ENCODE peak calls at places on chromosome 4, in five cellular contexts. One of them, this sample, is unnamed. For H3F3A, the result is how much of the 10 kb centered on the place peaks cover.

GRCh38 chr4:25658777-25659176 is 3.1 kb downstream of the SLC34A2 start:
- DNase-seq in GM23248: no peak
- DNase-seq in GM23338: no peak
- DNase-seq in SK-N-SH: no peak
- DNase-seq in PC-3: no peak
- DNase-seq in this sample: no peak

GRCh38 chr4:181905708-181906107 is 337.5 kb upstream of the TENM3 start:
- DNase-seq in GM23248: no peak
- DNase-seq in GM23338: no peak
- DNase-seq in SK-N-SH: no peak
- DNase-seq in PC-3: no peak
- DNase-seq in this sample: no peak

GRCh38 chr4:18021470-18021719 is 160 bp downstream of the LCORL start:
- DNase-seq in GM23248: no peak
- DNase-seq in GM23338: no peak
- DNase-seq in SK-N-SH: peak
- DNase-seq in PC-3: no peak
- DNase-seq in this sample: no peak

GRCh38 chr4:182929296-182929695 is 12.1 kb upstream of the DCTD start:
- DNase-seq in GM23248: peak
- DNase-seq in GM23338: no peak
- DNase-seq in SK-N-SH: no peak
- DNase-seq in PC-3: peak
- DNase-seq in this sample: no peak

GRCh38 chr4:85824166-85824945 is 349.4 kb downstream of the ARHGAP24 start:
- DNase-seq in GM23248: peak
- DNase-seq in GM23338: no peak
- DNase-seq in SK-N-SH: no peak
- DNase-seq in PC-3: no peak
- DNase-seq in this sample: no peak

GRCh38 chr4:106796866-106797265 is 239.2 kb downstream of the DKK2 start:
- DNase-seq in GM23248: no peak
- DNase-seq in GM23338: no peak
- DNase-seq in SK-N-SH: no peak
- DNase-seq in PC-3: no peak
- DNase-seq in this sample: no peak

GRCh38 chr4:7335363-7336066 is 99.2 kb downstream of the PSAPL1 start:
- DNase-seq in GM23248: peak
- DNase-seq in GM23338: peak
- DNase-seq in SK-N-SH: peak
- DNase-seq in PC-3: peak
- DNase-seq in this sample: peak

GRCh38 chr4:133624744-133625143 is 475.6 kb downstream of the PCDH10 start:
- DNase-seq in GM23248: no peak
- DNase-seq in GM23338: peak
- DNase-seq in SK-N-SH: no peak
- DNase-seq in PC-3: no peak
- DNase-seq in this sample: peak

GRCh38 chr4:112589207-112589606 is 47.5 kb downstream of the ZGRF1 start:
- DNase-seq in GM23248: peak
- DNase-seq in GM23338: no peak
- DNase-seq in SK-N-SH: no peak
- DNase-seq in PC-3: no peak
- DNase-seq in this sample: no peak

GRCh38 chr4:166724369-166724768 is 509.9 kb downstream of the SPOCK3 start:
- DNase-seq in GM23248: no peak
- DNase-seq in GM23338: no peak
- DNase-seq in SK-N-SH: no peak
- DNase-seq in PC-3: peak
- DNase-seq in this sample: no peak

GRCh38 chr4:112075129-112075753 is 70.0 kb upstream of the FAM241A start:
- DNase-seq in GM23248: peak
- DNase-seq in GM23338: peak
- DNase-seq in SK-N-SH: peak
- DNase-seq in PC-3: peak
- DNase-seq in this sample: peak

GRCh38 chr4:176753049-176753448 is 39.7 kb downstream of the VEGFC start:
- DNase-seq in GM23248: peak
- DNase-seq in GM23338: no peak
- DNase-seq in SK-N-SH: no peak
- DNase-seq in PC-3: peak
- DNase-seq in this sample: peak

GRCh38 chr4:144449623-144450022 is 196.3 kb upstream of the HHIP start:
- DNase-seq in GM23248: peak
- DNase-seq in GM23338: no peak
- DNase-seq in SK-N-SH: no peak
- DNase-seq in PC-3: peak
- DNase-seq in this sample: no peak

GRCh38 chr4:123674752-123675151 is 278.2 kb downstream of the SPRY1 start:
- DNase-seq in GM23248: no peak
- DNase-seq in GM23338: no peak
- DNase-seq in SK-N-SH: no peak
- DNase-seq in PC-3: no peak
- DNase-seq in this sample: no peak

GRCh38 chr4:121778991-121779628 is 14.1 kb upstream of the SMIM43 start:
- DNase-seq in GM23248: peak
- DNase-seq in GM23338: no peak
- DNase-seq in SK-N-SH: no peak
- DNase-seq in PC-3: no peak
- DNase-seq in this sample: peak

GRCh38 chr4:99679204-99679603 is 21.6 kb upstream of the C4orf54 start:
- DNase-seq in GM23248: peak
- DNase-seq in GM23338: peak
- DNase-seq in SK-N-SH: no peak
- DNase-seq in PC-3: no peak
- DNase-seq in this sample: no peak

GRCh38 chr4:142121951-142122350 is 485.6 kb downstream of the IL15 start:
- DNase-seq in GM23248: peak
- DNase-seq in GM23338: no peak
- DNase-seq in SK-N-SH: no peak
- DNase-seq in PC-3: no peak
- DNase-seq in this sample: no peak

GRCh38 chr4:78059524-78059889 is 2.4 kb downstream of the FRAS1 start:
- DNase-seq in GM23248: peak
- DNase-seq in GM23338: peak
- DNase-seq in SK-N-SH: peak
- DNase-seq in PC-3: peak
- DNase-seq in this sample: peak

GRCh38 chr4:126733301-126733700 is 899.5 kb upstream of the INTU start:
- DNase-seq in GM23248: peak
- DNase-seq in GM23338: no peak
- DNase-seq in SK-N-SH: no peak
- DNase-seq in PC-3: peak
- DNase-seq in this sample: no peak

GRCh38 chr4:46484881-46485280 is 95.0 kb upstream of the GABRA2 start:
- DNase-seq in GM23248: no peak
- DNase-seq in GM23338: no peak
- DNase-seq in SK-N-SH: no peak
- DNase-seq in PC-3: no peak
- DNase-seq in this sample: no peak

GRCh38 chr4:81136161-81136910 is 78.7 kb downstream of the PRKG2 start:
- DNase-seq in GM23248: peak
- DNase-seq in GM23338: no peak
- DNase-seq in SK-N-SH: no peak
- DNase-seq in PC-3: peak
- DNase-seq in this sample: no peak

GRCh38 chr4:82467442-82467841 is 37.1 kb downstream of the ENOPH1 start:
- DNase-seq in GM23248: peak
- DNase-seq in GM23338: no peak
- DNase-seq in SK-N-SH: no peak
- DNase-seq in PC-3: no peak
- DNase-seq in this sample: no peak

GRCh38 chr4:78612398-78613005 is 60.9 kb downstream of the ANXA3 start:
- DNase-seq in GM23248: peak
- DNase-seq in GM23338: peak
- DNase-seq in SK-N-SH: peak
- DNase-seq in PC-3: peak
- DNase-seq in this sample: no peak

GRCh38 chr4:185255868-185256267 is 46.5 kb downstream of the SNX25 start:
- DNase-seq in GM23248: no peak
- DNase-seq in GM23338: no peak
- DNase-seq in SK-N-SH: no peak
- DNase-seq in PC-3: no peak
- DNase-seq in this sample: no peak

GRCh38 chr4:185257086-185257485 is 47.7 kb downstream of the SNX25 start:
- DNase-seq in GM23248: no peak
- DNase-seq in GM23338: no peak
- DNase-seq in SK-N-SH: no peak
- DNase-seq in PC-3: no peak
- DNase-seq in this sample: no peak

GRCh38 chr4:185256444-185256843 is 47.0 kb downstream of the SNX25 start:
- DNase-seq in GM23248: peak
- DNase-seq in GM23338: no peak
- DNase-seq in SK-N-SH: no peak
- DNase-seq in PC-3: peak
- DNase-seq in this sample: no peak

GRCh38 chr4:185257694-185258093 is 48.3 kb downstream of the SNX25 start:
- DNase-seq in GM23248: no peak
- DNase-seq in GM23338: no peak
- DNase-seq in SK-N-SH: no peak
- DNase-seq in PC-3: no peak
- DNase-seq in this sample: no peak

DNA sequence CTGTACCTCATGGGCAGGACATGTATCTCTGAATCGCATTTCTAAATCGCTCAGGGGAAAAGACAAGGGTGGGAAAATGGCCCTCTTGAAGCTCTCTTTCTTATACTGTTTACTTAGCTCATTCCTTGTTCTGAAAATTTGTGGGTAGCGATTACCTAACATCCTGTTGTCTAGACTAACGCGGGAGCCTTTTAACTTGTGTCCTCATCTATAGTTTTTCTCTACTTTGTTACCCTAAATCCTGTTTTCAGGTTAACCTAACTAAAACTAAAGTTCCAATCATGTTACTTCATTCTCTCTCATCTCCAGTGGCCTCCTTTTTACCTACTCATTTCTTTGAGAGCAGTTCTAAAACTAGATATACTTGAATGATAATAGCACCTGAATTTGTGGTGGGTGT is 45.0 kb downstream of the SNX25 start:
- DNase-seq in GM23248: no peak
- DNase-seq in GM23338: peak
- DNase-seq in SK-N-SH: no peak
- DNase-seq in PC-3: no peak
- DNase-seq in this sample: no peak
- H3K4me3 ChIP-seq in GM23248: no peak
- H3K4me3 ChIP-seq in GM23338: no peak
- H3K4me3 ChIP-seq in SK-N-SH: no peak
- H3K4me3 ChIP-seq in PC-3: no peak
- H3K4me3 ChIP-seq in this sample: no peak

GRCh38 chr4:164772076-164772475 is 18.1 kb downstream of the SMIM31 start:
- DNase-seq in GM23248: no peak
- DNase-seq in GM23338: peak
- DNase-seq in SK-N-SH: no peak
- DNase-seq in PC-3: no peak
- DNase-seq in this sample: no peak

GRCh38 chr4:164765096-164765495 is 11.2 kb downstream of the SMIM31 start:
- DNase-seq in GM23248: no peak
- DNase-seq in GM23338: no peak
- DNase-seq in SK-N-SH: no peak
- DNase-seq in PC-3: no peak
- DNase-seq in this sample: no peak

GRCh38 chr4:164771088-164771487 is 17.2 kb downstream of the SMIM31 start:
- DNase-seq in GM23248: peak
- DNase-seq in GM23338: no peak
- DNase-seq in SK-N-SH: no peak
- DNase-seq in PC-3: no peak
- DNase-seq in this sample: no peak

GRCh38 chr4:164770051-164770724 is 16.3 kb downstream of the SMIM31 start:
- DNase-seq in GM23248: no peak
- DNase-seq in GM23338: no peak
- DNase-seq in SK-N-SH: no peak
- DNase-seq in PC-3: no peak
- DNase-seq in this sample: no peak

GRCh38 chr4:164768516-164768915 is 14.6 kb downstream of the SMIM31 start:
- DNase-seq in GM23248: peak
- DNase-seq in GM23338: peak
- DNase-seq in SK-N-SH: no peak
- DNase-seq in PC-3: peak
- DNase-seq in this sample: no peak
- TF ChIP-seq EZH2phosphoT487 in GM23248: no peak
- TF ChIP-seq EZH2phosphoT487 in GM23338: no peak
- TF ChIP-seq EZH2phosphoT487 in SK-N-SH: no peak
- TF ChIP-seq EZH2phosphoT487 in PC-3: no peak
- TF ChIP-seq EZH2phosphoT487 in this sample: no peak

GRCh38 chr4:143335979-143336827 is 473 bp upstream of the GAB1 start:
- DNase-seq in GM23248: peak
- DNase-seq in GM23338: peak
- DNase-seq in SK-N-SH: peak
- DNase-seq in PC-3: peak
- DNase-seq in this sample: peak

GRCh38 chr4:143337600-143338287 is 1.1 kb downstream of the GAB1 start:
- DNase-seq in GM23248: peak
- DNase-seq in GM23338: peak
- DNase-seq in SK-N-SH: peak
- DNase-seq in PC-3: peak
- DNase-seq in this sample: peak

GRCh38 chr4:143339497-143339896 is 2.8 kb downstream of the GAB1 start:
- DNase-seq in GM23248: no peak
- DNase-seq in GM23338: no peak
- DNase-seq in SK-N-SH: no peak
- DNase-seq in PC-3: no peak
- DNase-seq in this sample: no peak

GRCh38 chr4:143336828-143337599 is at the start of gene GAB1:
- DNase-seq in GM23248: peak
- DNase-seq in GM23338: peak
- DNase-seq in SK-N-SH: peak
- DNase-seq in PC-3: peak
- DNase-seq in this sample: peak

DNA sequence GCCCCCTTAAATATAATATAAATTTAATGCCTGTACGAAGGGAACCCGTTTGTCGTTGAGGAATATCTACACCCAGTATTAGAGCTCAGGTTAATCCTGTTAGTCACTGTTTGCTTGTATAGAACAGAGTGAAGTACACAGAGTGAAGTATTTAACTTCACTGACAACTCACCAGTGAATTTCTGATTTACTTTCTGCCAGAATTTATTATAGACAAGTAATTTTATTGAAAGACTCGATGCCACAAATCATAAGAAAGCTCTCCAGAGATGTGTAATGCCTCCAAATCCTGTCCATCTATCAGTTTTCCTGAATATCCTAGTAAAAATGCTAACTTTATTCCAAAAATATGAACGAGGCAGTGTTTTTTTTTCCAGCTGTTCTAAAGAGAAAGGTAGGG is 1.6 kb downstream of the GAB1 start:
- DNase-seq in GM23248: peak
- DNase-seq in GM23338: no peak
- DNase-seq in SK-N-SH: no peak
- DNase-seq in PC-3: peak
- DNase-seq in this sample: no peak
- H3F3A ChIP-seq in GM23248: under half
- H3F3A ChIP-seq in GM23338: under half
- H3F3A ChIP-seq in SK-N-SH: under half
- H3F3A ChIP-seq in PC-3: under half
- H3F3A ChIP-seq in this sample: under half

GRCh38 chr4:47930971-47931804 is 16.8 kb upstream of the NFXL1 start:
- DNase-seq in GM23248: peak
- DNase-seq in GM23338: no peak
- DNase-seq in SK-N-SH: peak
- DNase-seq in PC-3: peak
- DNase-seq in this sample: no peak

GRCh38 chr4:47929682-47930201 is 15.4 kb upstream of the NFXL1 start:
- DNase-seq in GM23248: no peak
- DNase-seq in GM23338: no peak
- DNase-seq in SK-N-SH: no peak
- DNase-seq in PC-3: no peak
- DNase-seq in this sample: no peak

GRCh38 chr4:47926667-47927258 is 12.4 kb upstream of the NFXL1 start:
- DNase-seq in GM23248: peak
- DNase-seq in GM23338: peak
- DNase-seq in SK-N-SH: peak
- DNase-seq in PC-3: peak
- DNase-seq in this sample: peak
- H3K4me3 ChIP-seq in GM23248: no peak
- H3K4me3 ChIP-seq in GM23338: peak
- H3K4me3 ChIP-seq in SK-N-SH: no peak
- H3K4me3 ChIP-seq in PC-3: peak
- H3K4me3 ChIP-seq in this sample: peak

This sample was measured in neural progenitor cell.